ENCODE peak calls at places on chromosomes 16 and 17, in four cellular contexts. One of them, this sample, is unnamed.

GRCh38 chr17:82103588-82104451 is 5.8 kb upstream of the FASN start:
- DNase-seq in adrenal gland: peak
- DNase-seq in stimulated activated CD4-positive, alpha-beta T cell treated with anti-CD3 and anti-CD28 coated beads, TNF-alpha, amount 100 ng/mL, for 48 hours: no peak
- DNase-seq in OCI-M1: no peak
- DNase-seq in this sample: no peak

GRCh38 chr17:74466111-74466784 is at the start of gene CD300A:
- DNase-seq in OCI-M1: peak
- DNase-seq in stimulated activated CD4-positive, alpha-beta T cell treated with anti-CD3 and anti-CD28 coated beads, TNF-alpha, amount 100 ng/mL, for 48 hours: no peak
- DNase-seq in adrenal gland: peak
- DNase-seq in this sample: peak

GRCh38 chr17:83189673-83190385 is 110.4 kb downstream of the METRNL start:
- DNase-seq in stimulated activated CD4-positive, alpha-beta T cell treated with anti-CD3 and anti-CD28 coated beads, TNF-alpha, amount 100 ng/mL, for 48 hours: no peak
- DNase-seq in OCI-M1: no peak
- DNase-seq in adrenal gland: peak
- DNase-seq in this sample: no peak

GRCh38 chr17:35104844-35105450 is 14.7 kb downstream of the RAD51D start:
- DNase-seq in adrenal gland: no peak
- DNase-seq in OCI-M1: no peak
- DNase-seq in stimulated activated CD4-positive, alpha-beta T cell treated with anti-CD3 and anti-CD28 coated beads, TNF-alpha, amount 100 ng/mL, for 48 hours: no peak
- DNase-seq in this sample: no peak

GRCh38 chr16:19882641-19883040 is 2.0 kb downstream of the GPRC5B start:
- DNase-seq in OCI-M1: no peak
- DNase-seq in stimulated activated CD4-positive, alpha-beta T cell treated with anti-CD3 and anti-CD28 coated beads, TNF-alpha, amount 100 ng/mL, for 48 hours: no peak
- DNase-seq in adrenal gland: no peak
- DNase-seq in this sample: no peak

GRCh38 chr17:37551788-37552187 is 57.4 kb downstream of the SYNRG start:
- DNase-seq in adrenal gland: no peak
- DNase-seq in OCI-M1: no peak
- DNase-seq in stimulated activated CD4-positive, alpha-beta T cell treated with anti-CD3 and anti-CD28 coated beads, TNF-alpha, amount 100 ng/mL, for 48 hours: no peak
- DNase-seq in this sample: no peak

GRCh38 chr17:63961355-63962207 is 11.1 kb downstream of the SCN4A start:
- DNase-seq in stimulated activated CD4-positive, alpha-beta T cell treated with anti-CD3 and anti-CD28 coated beads, TNF-alpha, amount 100 ng/mL, for 48 hours: no peak
- DNase-seq in adrenal gland: peak
- DNase-seq in OCI-M1: peak
- DNase-seq in this sample: peak

GRCh38 chr16:48231675-48232214 is 12.4 kb upstream of the LONP2 start:
- DNase-seq in OCI-M1: peak
- DNase-seq in stimulated activated CD4-positive, alpha-beta T cell treated with anti-CD3 and anti-CD28 coated beads, TNF-alpha, amount 100 ng/mL, for 48 hours: no peak
- DNase-seq in adrenal gland: peak
- DNase-seq in this sample: no peak

GRCh38 chr17:1234455-1234854 is 35.8 kb upstream of the BHLHA9 start:
- DNase-seq in adrenal gland: no peak
- DNase-seq in OCI-M1: no peak
- DNase-seq in stimulated activated CD4-positive, alpha-beta T cell treated with anti-CD3 and anti-CD28 coated beads, TNF-alpha, amount 100 ng/mL, for 48 hours: no peak
- DNase-seq in this sample: no peak

GRCh38 chr17:4897198-4897657 is 2.1 kb upstream of the C17orf107 start:
- DNase-seq in OCI-M1: no peak
- DNase-seq in adrenal gland: no peak
- DNase-seq in stimulated activated CD4-positive, alpha-beta T cell treated with anti-CD3 and anti-CD28 coated beads, TNF-alpha, amount 100 ng/mL, for 48 hours: no peak
- DNase-seq in this sample: no peak

GRCh38 chr16:17927015-17927414 is 409.5 kb downstream of the NPIPA8 start:
- DNase-seq in adrenal gland: no peak
- DNase-seq in stimulated activated CD4-positive, alpha-beta T cell treated with anti-CD3 and anti-CD28 coated beads, TNF-alpha, amount 100 ng/mL, for 48 hours: no peak
- DNase-seq in OCI-M1: no peak
- DNase-seq in this sample: no peak